ENCODE peak calls at places on chromosomes 12 and 14, in four cellular contexts. One of them, this sample, is unnamed.
A peak's percentile ranks its signal among the peaks of the same experiment; 100 is the strongest.

GRCh38 chr12:76035045-76035444 is 3.5 kb upstream of the PHLDA1 start:
- DNase-seq in mesendoderm: no peak
- DNase-seq in IMR-90: no peak
- DNase-seq in mesenchymal stem cell: no peak
- DNase-seq in this sample: no peak

GRCh38 chr12:79691299-79692248 is 810 bp upstream of the PAWR start:
- DNase-seq in mesenchymal stem cell: peak; percentile 95
- DNase-seq in IMR-90: peak; percentile 93
- DNase-seq in mesendoderm: peak; percentile 66
- DNase-seq in this sample: no peak

GRCh38 chr12:3178671-3179413 is 101.7 kb downstream of the TSPAN9 start:
- DNase-seq in IMR-90: no peak
- DNase-seq in mesendoderm: no peak
- DNase-seq in mesenchymal stem cell: no peak
- DNase-seq in this sample: no peak

GRCh38 chr12:62841841-62842240 is 93.1 kb downstream of the PPM1H start:
- DNase-seq in IMR-90: no peak
- DNase-seq in mesendoderm: no peak
- DNase-seq in mesenchymal stem cell: no peak
- DNase-seq in this sample: no peak

GRCh38 chr12:50147281-50147680 is 19.9 kb downstream of the CERS5 start:
- DNase-seq in mesenchymal stem cell: no peak
- DNase-seq in mesendoderm: peak; percentile 12
- DNase-seq in IMR-90: no peak
- DNase-seq in this sample: no peak

GRCh38 chr14:24398943-24399801 is at the start of gene NYNRIN:
- DNase-seq in mesenchymal stem cell: peak; percentile 50
- DNase-seq in mesendoderm: peak; percentile 76
- DNase-seq in IMR-90: peak; percentile 12
- DNase-seq in this sample: peak; percentile 62

GRCh38 chr12:46677749-46678148 is 148.0 kb downstream of the SLC38A4 start:
- DNase-seq in mesendoderm: peak; percentile 69
- DNase-seq in IMR-90: peak; percentile 55
- DNase-seq in mesenchymal stem cell: peak; percentile 51
- DNase-seq in this sample: no peak

GRCh38 chr14:93619176-93619793 is 169.0 kb downstream of the PRIMA1 start:
- DNase-seq in mesenchymal stem cell: peak; percentile 44
- DNase-seq in mesendoderm: peak; percentile 69
- DNase-seq in IMR-90: peak; percentile 50
- DNase-seq in this sample: peak; percentile 42

GRCh38 chr12:67155863-67156262 is 113.3 kb upstream of the CAND1 start:
- DNase-seq in mesendoderm: no peak
- DNase-seq in IMR-90: peak; percentile 37
- DNase-seq in mesenchymal stem cell: no peak
- DNase-seq in this sample: no peak

GRCh38 chr14:56886471-56887062 is 76.3 kb upstream of the OTX2 start:
- DNase-seq in mesendoderm: no peak
- DNase-seq in IMR-90: no peak
- DNase-seq in mesenchymal stem cell: no peak
- DNase-seq in this sample: no peak

GRCh38 chr12:120764766-120765165 is 39.1 kb downstream of the ACADS start:
- DNase-seq in mesendoderm: no peak
- DNase-seq in IMR-90: no peak
- DNase-seq in mesenchymal stem cell: no peak
- DNase-seq in this sample: no peak

GRCh38 chr14:100116134-100116533 is 43.3 kb downstream of the DEGS2 start:
- DNase-seq in mesendoderm: no peak
- DNase-seq in IMR-90: no peak
- DNase-seq in mesenchymal stem cell: no peak
- DNase-seq in this sample: no peak

GRCh38 chr14:34554540-34555250 is 15.2 kb upstream of the EAPP start:
- DNase-seq in mesenchymal stem cell: peak; percentile 95
- DNase-seq in IMR-90: peak; percentile 37
- DNase-seq in mesendoderm: peak; percentile 51
- DNase-seq in this sample: no peak

GRCh38 chr14:102085503-102085902 is 1.3 kb downstream of the HSP90AA1 start:
- DNase-seq in IMR-90: no peak
- DNase-seq in mesenchymal stem cell: no peak
- DNase-seq in mesendoderm: no peak
- DNase-seq in this sample: no peak

GRCh38 chr14:20456971-20457370 is 1.9 kb downstream of the APEX1 start:
- DNase-seq in mesenchymal stem cell: no peak
- DNase-seq in IMR-90: no peak
- DNase-seq in mesendoderm: no peak
- DNase-seq in this sample: no peak

GRCh38 chr12:64470507-64470906 is 18.6 kb downstream of the TBK1 start:
- DNase-seq in IMR-90: no peak
- DNase-seq in mesendoderm: no peak
- DNase-seq in mesenchymal stem cell: no peak
- DNase-seq in this sample: no peak

GRCh38 chr14:92997343-92998061 is 74.6 kb downstream of the CHGA start:
- DNase-seq in IMR-90: no peak
- DNase-seq in mesendoderm: no peak
- DNase-seq in mesenchymal stem cell: no peak
- DNase-seq in this sample: no peak

GRCh38 chr12:110776410-110776809 is 33.7 kb upstream of the PPP1CC start:
- DNase-seq in IMR-90: no peak
- DNase-seq in mesendoderm: no peak
- DNase-seq in mesenchymal stem cell: no peak
- DNase-seq in this sample: no peak

GRCh38 chr12:59742831-59743230 is 147.0 kb downstream of the SLC16A7 start:
- DNase-seq in IMR-90: peak; percentile 71
- DNase-seq in mesenchymal stem cell: peak; percentile 5
- DNase-seq in mesendoderm: no peak
- DNase-seq in this sample: no peak

GRCh38 chr12:71780207-71780822 is 25.7 kb downstream of the RAB21 start:
- DNase-seq in mesendoderm: peak; percentile 43
- DNase-seq in IMR-90: peak; percentile 50
- DNase-seq in mesenchymal stem cell: peak; percentile 56
- DNase-seq in this sample: no peak

GRCh38 chr12:66724616-66725015 is 45.7 kb upstream of the GRIP1 start:
- DNase-seq in mesendoderm: no peak
- DNase-seq in IMR-90: no peak
- DNase-seq in mesenchymal stem cell: no peak
- DNase-seq in this sample: no peak

GRCh38 chr12:112170376-112170775 is 45.0 kb downstream of the TRAFD1 start:
- DNase-seq in IMR-90: no peak
- DNase-seq in mesendoderm: no peak
- DNase-seq in mesenchymal stem cell: no peak
- DNase-seq in this sample: no peak

GRCh38 chr14:59225281-59225680 is 36.8 kb downstream of the DAAM1 start:
- DNase-seq in IMR-90: no peak
- DNase-seq in mesenchymal stem cell: no peak
- DNase-seq in mesendoderm: no peak
- DNase-seq in this sample: no peak

GRCh38 chr14:73725116-73726024 is 11.2 kb upstream of the PNMA1 start:
- DNase-seq in IMR-90: peak; percentile 59
- DNase-seq in mesendoderm: peak; percentile 64
- DNase-seq in mesenchymal stem cell: peak; percentile 62
- DNase-seq in this sample: no peak

GRCh38 chr12:71315328-71315960 is 124.2 kb upstream of the LGR5 start:
- DNase-seq in mesendoderm: no peak
- DNase-seq in IMR-90: no peak
- DNase-seq in mesenchymal stem cell: no peak
- DNase-seq in this sample: no peak

GRCh38 chr14:100680439-100681051 is 46.1 kb upstream of the DLK1 start:
- DNase-seq in mesenchymal stem cell: peak; percentile 35
- DNase-seq in mesendoderm: no peak
- DNase-seq in IMR-90: no peak
- DNase-seq in this sample: no peak

GRCh38 chr14:30427846-30428245 is 131.1 kb upstream of the G2E3 start:
- DNase-seq in mesenchymal stem cell: no peak
- DNase-seq in mesendoderm: no peak
- DNase-seq in IMR-90: no peak
- DNase-seq in this sample: no peak

GRCh38 chr12:10122689-10123088 is 7.3 kb downstream of the CLEC7A start:
- DNase-seq in IMR-90: no peak
- DNase-seq in mesendoderm: no peak
- DNase-seq in mesenchymal stem cell: no peak
- DNase-seq in this sample: no peak

GRCh38 chr12:70812124-70812523 is 108.4 kb downstream of the PTPRR start:
- DNase-seq in mesenchymal stem cell: no peak
- DNase-seq in IMR-90: no peak
- DNase-seq in mesendoderm: no peak
- DNase-seq in this sample: no peak

GRCh38 chr12:120091371-120092090 is 25.0 kb downstream of the RAB35 start:
- DNase-seq in mesendoderm: no peak
- DNase-seq in mesenchymal stem cell: no peak
- DNase-seq in IMR-90: no peak
- DNase-seq in this sample: no peak

DNA sequence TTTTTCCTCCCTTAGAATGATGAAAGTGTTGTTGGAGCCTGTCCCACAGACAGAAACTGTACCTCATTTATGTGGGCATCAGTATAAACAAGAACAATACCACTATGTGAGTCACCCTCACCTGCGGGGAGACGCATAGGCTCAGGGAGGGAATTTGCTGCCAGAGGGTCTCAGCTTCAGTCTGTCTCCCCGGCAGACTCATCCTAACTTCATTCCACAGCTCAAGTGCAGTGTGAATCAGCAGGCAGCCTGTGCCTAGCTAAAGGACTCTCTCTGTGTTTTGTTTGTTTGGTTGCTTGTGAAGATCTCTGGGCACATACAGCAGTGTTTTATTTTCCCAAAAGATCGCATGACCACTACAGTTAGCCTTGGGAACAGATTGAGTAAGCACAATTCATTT is 98.9 kb downstream of the PRKCH start:
- DNase-seq in mesendoderm: peak; percentile 76
- DNase-seq in IMR-90: peak; percentile 5
- DNase-seq in mesenchymal stem cell: no peak
- DNase-seq in this sample: no peak
- H3K27ac ChIP-seq in mesendoderm: no peak overlapping the region
- H3K27ac ChIP-seq in IMR-90: no peak overlapping the region
- H3K27ac ChIP-seq in mesenchymal stem cell: no peak overlapping the region
- H3K27ac ChIP-seq in this sample: no peak overlapping the region

DNA sequence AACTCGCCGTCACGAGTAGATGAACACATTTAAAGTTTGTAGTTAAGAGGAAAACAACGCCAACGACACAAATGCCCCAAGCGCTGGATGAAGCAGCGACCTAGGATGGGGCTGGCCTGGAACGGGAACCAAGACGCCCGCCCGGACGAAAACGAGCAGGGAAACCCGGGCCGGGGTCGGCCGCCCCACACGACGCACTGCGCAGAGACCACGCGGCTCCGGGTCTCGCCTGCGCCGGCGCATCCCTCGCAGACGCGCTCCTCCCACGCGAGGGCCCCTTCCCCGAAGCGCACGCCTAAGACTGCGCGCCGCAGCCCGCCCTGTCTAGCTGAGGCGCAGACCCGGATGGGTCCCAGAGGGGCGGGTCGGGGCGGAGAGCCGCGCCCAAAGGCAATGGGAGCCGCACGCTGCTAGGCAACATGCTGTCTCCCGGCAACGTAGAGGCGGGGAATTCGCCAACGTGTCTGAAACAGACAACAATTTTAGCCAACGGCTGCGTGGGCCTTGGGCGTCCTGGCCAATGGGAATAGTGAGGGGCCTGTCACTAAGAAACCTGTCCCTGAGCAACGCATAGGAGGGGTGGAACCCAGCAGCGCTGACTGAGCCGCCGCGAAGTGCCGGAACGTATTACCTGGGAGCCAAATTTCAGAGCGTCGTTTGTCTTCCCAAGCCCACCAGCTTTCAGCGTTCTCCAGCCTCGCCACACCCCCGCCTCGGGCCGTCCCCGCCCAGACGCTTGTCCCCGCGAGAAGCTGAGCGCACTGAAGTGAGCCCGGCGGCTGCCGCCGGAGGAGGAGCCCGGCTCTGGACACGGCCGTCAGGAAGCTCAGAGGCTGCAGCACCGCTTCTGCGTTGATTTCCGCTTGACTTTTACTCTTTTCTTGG is 21.0 kb upstream of the CHFR start:
- DNase-seq in IMR-90: peak; percentile 94
- DNase-seq in mesendoderm: peak; percentile 100
- DNase-seq in mesenchymal stem cell: peak; percentile 98
- DNase-seq in this sample: peak; percentile 97
- H2BK15ac ChIP-seq in IMR-90: no peak overlapping the region
- H2BK15ac ChIP-seq in mesendoderm: no peak overlapping the region
- H2BK15ac ChIP-seq in mesenchymal stem cell: peak overlapping the region; percentile 63
- H2BK15ac ChIP-seq in this sample: no peak overlapping the region

DNA sequence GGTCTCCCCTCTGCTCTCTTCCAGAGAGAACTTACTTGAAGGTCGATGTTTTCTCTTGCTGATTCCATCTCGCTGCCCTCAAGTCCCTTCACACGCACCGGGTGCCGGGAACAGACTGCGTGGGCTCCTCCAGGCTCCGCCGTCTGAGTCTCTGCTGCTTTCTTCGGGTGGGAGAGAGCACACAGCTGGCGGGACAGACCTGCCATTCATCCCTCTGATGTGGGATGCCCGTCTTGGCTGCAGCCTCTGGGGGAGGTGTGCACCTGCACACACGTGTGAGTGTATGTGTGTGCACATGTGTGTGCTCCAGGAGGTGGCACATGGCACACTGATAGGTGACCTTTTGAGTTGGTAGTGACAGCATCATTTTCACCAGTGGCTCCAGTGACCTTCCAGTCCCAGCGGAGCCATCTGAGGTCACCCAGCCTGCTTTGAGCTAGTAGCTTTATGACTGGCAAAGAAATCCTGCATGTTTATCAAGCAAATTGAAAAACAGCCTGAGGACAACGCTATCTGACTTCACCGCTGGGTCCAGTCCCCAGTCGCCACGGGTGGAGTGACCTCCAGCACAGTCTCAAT is at the start of gene NINJ2:
- DNase-seq in IMR-90: no peak
- DNase-seq in mesenchymal stem cell: no peak
- DNase-seq in mesendoderm: no peak
- DNase-seq in this sample: no peak
- H3K4me3 ChIP-seq in IMR-90: no peak within 1 kb of the TSS
- H3K4me3 ChIP-seq in mesenchymal stem cell: no peak within 1 kb of the TSS
- H3K4me3 ChIP-seq in mesendoderm: no peak within 1 kb of the TSS
- H3K4me3 ChIP-seq in this sample: no peak within 1 kb of the TSS

DNA sequence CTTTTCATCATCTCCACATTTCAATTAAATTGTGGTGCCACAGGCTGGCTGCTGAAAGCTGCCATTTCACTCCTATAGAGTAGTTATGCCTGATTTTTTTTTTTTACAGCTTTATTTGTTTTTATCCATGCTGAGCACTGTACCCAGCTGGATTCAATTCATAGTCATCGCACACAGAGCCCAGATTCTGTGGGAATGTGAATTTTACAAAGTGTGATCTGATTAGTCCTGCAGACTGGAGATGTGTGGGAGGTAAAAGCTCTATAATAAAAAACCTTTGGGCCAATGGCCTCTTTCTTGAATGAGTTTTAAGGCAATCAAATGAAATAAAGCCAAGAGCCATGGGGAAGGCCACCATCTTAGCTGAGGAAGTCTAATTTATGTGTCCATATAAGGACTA is 190.2 kb downstream of the ANO4 start:
- DNase-seq in mesenchymal stem cell: no peak
- DNase-seq in IMR-90: no peak
- DNase-seq in mesendoderm: no peak
- DNase-seq in this sample: no peak
- H3K27ac ChIP-seq in mesenchymal stem cell: no peak overlapping the region
- H3K27ac ChIP-seq in IMR-90: no peak overlapping the region
- H3K27ac ChIP-seq in mesendoderm: no peak overlapping the region
- H3K27ac ChIP-seq in this sample: no peak overlapping the region

GRCh38 chr14:90506748-90507147 is 109.9 kb downstream of the CALM1 start:
- DNase-seq in mesenchymal stem cell: no peak
- DNase-seq in IMR-90: no peak
- DNase-seq in mesendoderm: no peak
- DNase-seq in this sample: no peak
- H2BK15ac ChIP-seq in mesenchymal stem cell: no peak overlapping the region
- H2BK15ac ChIP-seq in IMR-90: no peak overlapping the region
- H2BK15ac ChIP-seq in mesendoderm: no peak overlapping the region
- H2BK15ac ChIP-seq in this sample: no peak overlapping the region

This sample was measured in neuronal stem cell.